ENCODE peak calls at places on chromosomes 11 and 22, in nine cellular contexts. B is thoracic aorta; F is ascending aorta; O is spleen; H is Peyer's patch; X is CD8-positive, alpha-beta T cell; M is endodermal cell; Y is right atrium auricular region; P is BE2C. G is an unnamed sample. For H3K4me1 and H3K9me3, the result is how much of the 10 kb centered on the place peaks cover.

GRCh38 chr11:74279256-74279655 is 32.2 kb downstream of the P4HA3 start:
- DNase-seq in B (no peak), Y (no peak), X (no peak), M (no peak), O (no peak), F (no peak), H (no peak), P (no peak), G (no peak)

GRCh38 chr11:59891781-59892181 is 13.2 kb downstream of the OOSP3 start:
- DNase-seq in B (no peak), P (no peak), H (no peak), X (no peak), F (no peak), Y (no peak), M (peak), O (no peak), G (peak)

GRCh38 chr11:16013649-16014275 is 342.6 kb downstream of the SOX6 start:
- DNase-seq in X (no peak), Y (no peak), M (no peak), P (no peak), H (no peak), O (no peak), B (no peak), F (no peak), G (no peak)

GRCh38 chr11:44837650-44838049 is 110.9 kb downstream of the TSPAN18 start:
- DNase-seq in P (no peak), Y (no peak), H (no peak), X (no peak), B (no peak), F (no peak), M (no peak), O (no peak), G (no peak)

GRCh38 chr11:100546714-100547113 is 140.4 kb upstream of the ARHGAP42 start:
- DNase-seq in M (no peak), B (no peak), X (no peak), P (no peak), O (no peak), H (no peak), Y (no peak), F (no peak), G (peak)

GRCh38 chr11:120643254-120643653 is 131.7 kb downstream of the GRIK4 start:
- DNase-seq in F (no peak), O (peak), P (peak), X (no peak), H (no peak), M (no peak), B (no peak), Y (no peak), G (no peak)

GRCh38 chr22:26892401-26893033 is 235.1 kb downstream of the MIAT start:
- DNase-seq in X (no peak), B (no peak), M (peak), F (no peak), H (no peak), Y (peak), O (no peak), P (peak), G (no peak)

GRCh38 chr22:22931557-22932270 is 44.1 kb downstream of the IGLL5 start:
- DNase-seq in F (no peak), M (no peak), P (no peak), Y (no peak), B (no peak), X (no peak), O (peak), H (no peak), G (no peak)

GRCh38 chr11:79940165-79940564 is 499.3 kb upstream of the TENM4 start:
- DNase-seq in X (no peak), F (no peak), B (no peak), Y (no peak), P (no peak), M (peak), H (no peak), O (no peak), G (no peak)

GRCh38 chr11:124194696-124195418 is 11.7 kb downstream of the OR10D3 start:
- DNase-seq in M (peak), F (peak), H (no peak), O (no peak), P (peak), X (peak), B (peak), Y (peak), G (peak)

GRCh38 chr11:57823859-57824258 is 62.3 kb downstream of the CTNND1 start:
- DNase-seq in O (no peak), P (no peak), X (no peak), M (no peak), Y (no peak), F (no peak), H (no peak), B (no peak), G (no peak)

GRCh38 chr22:26852176-26852575 is 194.8 kb downstream of the MIAT start:
- DNase-seq in O (no peak), H (no peak), M (peak), P (no peak), X (no peak), B (no peak), F (no peak), Y (peak), G (no peak)

GRCh38 chr11:5923427-5923776 is 18.6 kb upstream of the OR56A3 start:
- DNase-seq in P (no peak), Y (no peak), H (no peak), F (no peak), O (no peak), B (no peak), X (no peak), M (no peak), G (no peak)

GRCh38 chr22:39021552-39022250 is 774 bp downstream of the APOBEC3D start:
- DNase-seq in B (no peak), X (no peak), F (no peak), Y (no peak), P (no peak), M (no peak), H (no peak), O (no peak), G (peak)

GRCh38 chr11:102630598-102631448 is 5.7 kb upstream of the MMP20 start:
- DNase-seq in H (no peak), X (no peak), P (no peak), M (no peak), O (no peak), Y (no peak), F (no peak), B (no peak), G (no peak)

GRCh38 chr11:73188301-73188700 is 29.8 kb upstream of the P2RY2 start:
- DNase-seq in M (no peak), B (no peak), O (no peak), Y (no peak), H (no peak), P (no peak), F (no peak), X (no peak), G (peak)

GRCh38 chr11:77617892-77618291 is 19.7 kb downstream of the CLNS1A start:
- DNase-seq in F (no peak), Y (no peak), H (no peak), M (no peak), B (no peak), O (no peak), X (no peak), P (no peak), G (no peak)

GRCh38 chr11:890794-891600 is 19.6 kb downstream of the CHID1 start:
- DNase-seq in O (no peak), P (peak), Y (no peak), B (no peak), H (no peak), X (no peak), F (no peak), M (no peak), G (no peak)

GRCh38 chr11:74550991-74551753 is 41.2 kb upstream of the POLD3 start:
- DNase-seq in X (no peak), M (no peak), B (no peak), F (no peak), H (no peak), Y (no peak), O (no peak), P (no peak), G (no peak)

GRCh38 chr11:116935514-116935913 is 98.1 kb upstream of the APOA1 start:
- DNase-seq in B (no peak), H (no peak), Y (no peak), P (no peak), M (no peak), O (no peak), F (no peak), X (no peak), G (no peak)

GRCh38 chr11:57001674-57002401 is 13.1 kb downstream of the OR5AK2 start:
- DNase-seq in F (no peak), O (no peak), B (no peak), M (no peak), H (no peak), P (no peak), X (no peak), Y (no peak), G (peak)

GRCh38 chr22:44108076-44108475 is 72.6 kb upstream of the PARVG start:
- DNase-seq in B (no peak), X (no peak), O (no peak), P (no peak), H (no peak), F (no peak), Y (no peak), M (no peak), G (no peak)

GRCh38 chr11:124899376-124900145 is 1.9 kb upstream of the ROBO4 start:
- DNase-seq in Y (no peak), H (no peak), F (no peak), P (no peak), O (no peak), M (peak), X (no peak), B (no peak), G (no peak)

GRCh38 chr22:29782061-29782845 is 15.1 kb downstream of the UQCR10 start:
- DNase-seq in H (no peak), M (peak), B (no peak), O (no peak), Y (peak), P (no peak), F (no peak), X (no peak), G (no peak)

GRCh38 chr11:118212131-118212725 is 12.6 kb downstream of the JAML start:
- DNase-seq in X (no peak), M (peak), F (no peak), H (no peak), Y (no peak), P (no peak), O (no peak), B (no peak), G (no peak)

GRCh38 chr22:50691521-50691920 is 18.9 kb downstream of the SHANK3 start:
- DNase-seq in B (no peak), M (peak), F (no peak), Y (no peak), H (peak), X (peak), P (peak), O (no peak), G (peak)

GRCh38 chr11:78420796-78421209 is 3.2 kb upstream of the GAB2 start:
- DNase-seq in O (peak), H (peak), X (no peak), B (peak), P (peak), M (no peak), Y (peak), F (peak), G (peak)

GRCh38 chr11:27934830-27935145 is 173.2 kb downstream of the KIF18A start:
- DNase-seq in H (no peak), P (no peak), B (no peak), F (no peak), O (no peak), Y (no peak), X (no peak), M (no peak), G (no peak)

GRCh38 chr11:130873766-130874165 is 42.5 kb downstream of the SNX19 start:
- DNase-seq in Y (no peak), H (no peak), P (no peak), F (no peak), B (no peak), O (no peak), M (no peak), X (no peak), G (no peak)

GRCh38 chr11:81644239-81644840 is 1089.3 kb downstream of the FAM181B start:
- DNase-seq in B (no peak), O (no peak), M (peak), F (no peak), P (peak), X (no peak), Y (no peak), H (no peak), G (peak)

GRCh38 chr11:75721852-75722668 is 4.4 kb downstream of the MOGAT2 start:
- DNase-seq in H (no peak), P (no peak), Y (no peak), M (no peak), B (no peak), X (no peak), F (no peak), O (no peak), G (no peak)

GRCh38 chr11:82867495-82868082 is 32.6 kb downstream of the PRCP start:
- DNase-seq in M (peak), F (no peak), Y (peak), B (peak), P (peak), H (peak), X (peak), O (peak), G (peak)

GRCh38 chr11:45959851-45960250 is 37.4 kb downstream of the LARGE2 start:
- DNase-seq in F (no peak), X (no peak), Y (no peak), B (no peak), M (no peak), H (no peak), P (no peak), O (no peak), G (no peak)

GRCh38 chr22:49724030-49724892 is 103.4 kb downstream of the BRD1 start:
- DNase-seq in X (peak), Y (peak), M (no peak), O (no peak), B (no peak), P (no peak), H (no peak), F (no peak), G (no peak)

GRCh38 chr22:37674248-37674647 is 1.2 kb upstream of the LGALS1 start:
- DNase-seq in F (no peak), X (no peak), Y (no peak), H (no peak), M (no peak), O (no peak), B (no peak), P (no peak), G (no peak)

GRCh38 chr22:37676691-37677627 is 1.5 kb downstream of the LGALS1 start:
- DNase-seq in P (peak), Y (peak), B (peak), O (peak), F (peak), M (peak), H (peak), X (peak), G (peak)

GRCh38 chr22:37672920-37673453 is 2.4 kb upstream of the LGALS1 start:
- DNase-seq in F (no peak), M (no peak), B (no peak), X (no peak), H (no peak), O (no peak), P (no peak), Y (no peak), G (no peak)

GRCh38 chr22:37675930-37676571 is 615 bp downstream of the LGALS1 start:
- DNase-seq in H (peak), B (no peak), Y (no peak), F (no peak), X (no peak), P (peak), O (no peak), M (no peak), G (peak)

DNA sequence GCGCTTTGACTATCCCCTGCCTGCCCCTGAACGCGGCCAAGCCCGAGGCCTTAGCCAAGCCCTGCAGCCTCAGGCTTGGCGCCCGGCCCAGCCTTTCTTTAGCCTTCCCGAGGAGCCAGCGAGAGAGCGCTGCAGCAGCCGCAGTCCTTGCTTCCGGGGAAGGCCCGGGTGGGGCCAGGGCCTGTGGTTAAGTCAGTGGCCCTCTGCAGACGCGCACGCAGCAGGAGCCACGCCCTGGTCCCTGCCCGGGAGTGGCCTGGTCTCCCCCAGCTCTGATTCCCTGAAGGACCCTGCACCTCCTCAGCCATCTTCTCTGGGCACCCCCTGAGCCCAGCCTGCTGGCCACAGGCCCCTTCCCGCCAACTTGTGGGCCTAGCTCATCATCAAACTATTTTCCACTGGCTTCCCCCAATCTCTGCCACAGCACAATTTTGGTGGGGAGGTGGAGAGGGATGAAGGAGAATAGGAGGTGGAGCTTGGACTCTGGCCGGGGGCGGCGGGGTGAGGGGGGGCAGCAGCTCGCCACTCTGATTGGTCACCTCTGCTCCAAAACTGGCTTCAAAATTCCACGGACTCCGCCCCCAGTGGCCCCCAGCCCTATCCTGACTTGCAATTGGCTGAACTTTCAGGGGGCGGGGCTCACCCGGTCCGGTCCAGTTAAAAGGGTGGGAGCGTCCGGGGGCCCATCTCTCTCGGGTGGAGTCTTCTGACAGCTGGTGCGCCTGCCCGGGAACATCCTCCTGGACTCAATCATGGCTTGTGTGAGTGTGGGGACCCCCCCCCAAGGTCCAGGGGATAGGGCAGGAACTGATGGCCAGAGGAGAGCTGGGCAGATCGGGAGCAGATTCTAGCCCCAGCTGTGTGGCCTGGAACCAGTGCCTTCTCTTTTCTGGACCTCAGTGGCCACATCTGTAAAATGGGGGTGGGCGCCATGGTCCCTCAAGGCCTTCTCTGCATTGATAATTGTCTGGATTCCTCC is at the start of gene LGALS1:
- DNase-seq in P (peak), F (peak), B (peak), Y (peak), M (peak), O (peak), X (peak), H (peak), G (peak)
- TF ChIP-seq CTCF in P (peak), F (no peak), B (no peak), Y (peak), M (no peak), O (no peak), X (no peak), H (no peak), G (peak)

DNA sequence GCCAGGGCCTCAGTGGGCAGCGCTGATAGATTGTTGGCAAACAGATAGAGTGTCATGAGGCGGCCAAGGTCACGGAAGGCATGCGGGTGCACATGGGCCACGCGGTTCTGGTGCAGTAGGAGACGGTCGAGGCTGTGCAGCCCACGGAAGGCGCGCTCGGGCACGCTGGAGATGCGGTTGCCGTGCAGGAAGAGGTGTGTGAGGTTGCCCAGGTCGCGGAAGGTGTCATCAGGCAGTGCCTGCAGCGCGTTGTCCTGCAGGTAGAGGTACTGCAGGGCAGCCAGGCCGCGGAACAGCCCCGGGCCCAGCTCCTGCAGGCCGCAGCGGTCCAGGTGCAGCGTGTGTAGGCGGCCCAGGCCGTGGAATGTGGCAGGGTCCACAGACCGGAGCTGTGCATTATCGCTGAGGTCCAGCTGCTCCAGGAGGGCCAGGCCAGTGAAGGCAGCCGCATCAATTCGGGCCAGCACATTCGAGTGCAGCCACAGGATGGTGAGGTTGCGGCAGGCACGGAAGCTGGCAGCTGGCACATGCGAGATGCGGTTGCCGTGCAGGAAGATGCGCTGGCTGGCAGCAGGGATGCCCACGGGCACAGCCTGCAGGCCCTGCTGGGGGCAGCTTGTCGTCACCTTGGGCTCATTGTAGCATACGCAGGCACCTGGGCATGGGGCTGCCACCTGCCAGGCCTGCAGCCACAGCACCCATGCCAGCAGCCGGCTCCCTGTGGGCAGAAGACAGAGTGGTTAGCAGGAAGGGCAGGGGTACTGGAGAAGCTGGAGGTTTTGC is 25.5 kb downstream of the RTN4R start:
- DNase-seq in M (no peak), B (no peak), X (peak), P (no peak), O (no peak), F (no peak), H (no peak), Y (no peak), G (no peak)
- H3K4me1 ChIP-seq in M (under half), B (under half), X (half or more), P (half or more), O (half or more), F (under half), H (under half), Y (half or more), G (under half)

DNA sequence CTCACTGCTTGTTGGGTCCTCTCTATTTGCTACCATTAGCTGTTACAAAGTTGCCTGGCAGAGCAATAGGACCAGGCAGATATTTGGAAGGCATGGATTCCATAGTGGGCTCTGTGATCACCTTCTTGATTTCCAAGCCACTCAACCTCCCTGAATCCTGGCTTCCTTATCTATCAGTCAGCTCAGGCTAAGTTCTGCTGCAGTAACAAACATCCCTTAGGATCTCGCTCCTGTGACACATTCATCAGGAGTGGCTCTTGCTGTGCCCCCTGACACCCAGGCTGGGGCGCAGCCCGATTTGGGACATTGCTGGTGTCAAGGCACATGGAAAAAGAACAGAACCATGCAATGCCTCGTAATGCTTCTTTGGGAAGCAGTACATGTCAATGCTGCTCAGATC is 503.9 kb downstream of the TBC1D22A start:
- DNase-seq in Y (no peak), F (no peak), H (no peak), X (no peak), B (no peak), P (no peak), O (no peak), M (no peak), G (no peak)
- H3K9me3 ChIP-seq in Y (under half), F (under half), H (under half), X (under half), B (under half), P (under half), O (under half), M (half or more), G (under half)

DNA sequence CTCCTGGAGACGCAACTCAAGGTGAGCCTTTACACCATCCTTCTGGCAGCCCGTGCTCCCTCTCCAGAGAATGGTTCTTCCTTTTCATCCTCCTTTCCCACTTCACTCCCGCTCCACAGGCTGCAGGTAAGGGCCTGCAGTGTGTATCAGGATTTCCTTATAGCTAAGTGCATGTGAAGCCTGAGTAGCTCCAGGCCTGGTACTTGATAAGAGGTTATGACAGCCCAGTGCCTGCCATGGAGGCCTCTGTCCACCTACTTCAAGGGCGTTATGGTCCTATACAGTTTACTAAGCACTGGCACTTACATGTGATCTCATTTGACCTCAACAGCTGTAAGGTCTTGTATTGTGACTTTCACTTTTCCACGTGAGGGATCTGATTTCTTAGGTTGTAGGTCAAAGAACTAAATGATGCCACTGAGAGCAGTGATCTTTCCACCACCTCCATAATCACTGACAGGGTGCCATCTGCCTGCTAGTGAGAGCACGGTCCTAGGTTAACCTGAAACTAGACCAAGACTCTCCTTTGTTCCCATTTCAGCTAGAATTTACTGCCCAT is 18.1 kb downstream of the SSH3 start:
- DNase-seq in O (no peak), B (no peak), M (no peak), H (no peak), Y (no peak), X (no peak), F (no peak), P (no peak), G (peak)
- TF ChIP-seq CTCF in O (no peak), B (no peak), M (no peak), H (no peak), Y (no peak), X (no peak), F (no peak), P (no peak), G (no peak)

GRCh38 chr22:40479126-40479800 is 108.9 kb downstream of the SGSM3 start:
- DNase-seq in F (no peak), H (no peak), X (no peak), P (no peak), Y (no peak), M (peak), O (no peak), B (no peak), G (no peak)
- H3K4me1 ChIP-seq in F (under half), H (under half), X (under half), P (under half), Y (under half), M (under half), O (half or more), B (under half), G (under half)

G was measured in cardiac muscle cell.